ENCODE peak calls at places on chromosome 20, in seven cellular contexts. One of them, this sample, is unnamed.

GRCh38 chr20:8172191-8172590 is 40.1 kb downstream of the PLCB1 start:
- DNase-seq in ascending aorta: no peak
- DNase-seq in stomach: no peak
- DNase-seq in brain microvascular endothelial cell: no peak
- DNase-seq in K562: no peak
- DNase-seq in SJSA1: no peak
- DNase-seq in Peyer's patch: no peak
- DNase-seq in this sample: no peak

GRCh38 chr20:60984666-60985065 is 267.4 kb upstream of the CDH4 start:
- DNase-seq in ascending aorta: no peak
- DNase-seq in stomach: no peak
- DNase-seq in brain microvascular endothelial cell: no peak
- DNase-seq in K562: no peak
- DNase-seq in SJSA1: no peak
- DNase-seq in Peyer's patch: no peak
- DNase-seq in this sample: no peak

GRCh38 chr20:50309280-50309763 is 118.7 kb downstream of the CEBPB start:
- DNase-seq in ascending aorta: no peak
- DNase-seq in stomach: no peak
- DNase-seq in brain microvascular endothelial cell: peak
- DNase-seq in K562: no peak
- DNase-seq in SJSA1: no peak
- DNase-seq in Peyer's patch: no peak
- DNase-seq in this sample: no peak

GRCh38 chr20:44800398-44801046 is 9.8 kb downstream of the RIMS4 start:
- DNase-seq in ascending aorta: no peak
- DNase-seq in stomach: no peak
- DNase-seq in brain microvascular endothelial cell: no peak
- DNase-seq in K562: peak
- DNase-seq in SJSA1: no peak
- DNase-seq in Peyer's patch: no peak
- DNase-seq in this sample: no peak

GRCh38 chr20:61422636-61423425 is 170.8 kb downstream of the CDH4 start:
- DNase-seq in ascending aorta: no peak
- DNase-seq in stomach: no peak
- DNase-seq in brain microvascular endothelial cell: no peak
- DNase-seq in K562: no peak
- DNase-seq in SJSA1: no peak
- DNase-seq in Peyer's patch: no peak
- DNase-seq in this sample: no peak

GRCh38 chr20:16066571-16066970 is 506.7 kb downstream of the KIF16B start:
- DNase-seq in ascending aorta: no peak
- DNase-seq in stomach: no peak
- DNase-seq in brain microvascular endothelial cell: no peak
- DNase-seq in K562: no peak
- DNase-seq in SJSA1: no peak
- DNase-seq in Peyer's patch: no peak
- DNase-seq in this sample: no peak

GRCh38 chr20:53786071-53786444 is 192.4 kb upstream of the ZNF217 start:
- DNase-seq in ascending aorta: no peak
- DNase-seq in stomach: no peak
- DNase-seq in brain microvascular endothelial cell: no peak
- DNase-seq in K562: no peak
- DNase-seq in SJSA1: no peak
- DNase-seq in Peyer's patch: peak
- DNase-seq in this sample: no peak

GRCh38 chr20:46559685-46560440 is 9.4 kb upstream of the OCSTAMP start:
- DNase-seq in ascending aorta: no peak
- DNase-seq in stomach: no peak
- DNase-seq in brain microvascular endothelial cell: no peak
- DNase-seq in K562: peak
- DNase-seq in SJSA1: no peak
- DNase-seq in Peyer's patch: no peak
- DNase-seq in this sample: no peak

GRCh38 chr20:51687071-51687470 is 81.1 kb downstream of the ATP9A start:
- DNase-seq in ascending aorta: no peak
- DNase-seq in stomach: no peak
- DNase-seq in brain microvascular endothelial cell: peak
- DNase-seq in K562: no peak
- DNase-seq in SJSA1: peak
- DNase-seq in Peyer's patch: no peak
- DNase-seq in this sample: no peak

GRCh38 chr20:24199493-24199892 is 210.9 kb upstream of the GGTLC1 start:
- DNase-seq in ascending aorta: no peak
- DNase-seq in stomach: no peak
- DNase-seq in brain microvascular endothelial cell: no peak
- DNase-seq in K562: no peak
- DNase-seq in SJSA1: no peak
- DNase-seq in Peyer's patch: no peak
- DNase-seq in this sample: no peak

GRCh38 chr20:3226093-3226492 is 12.9 kb downstream of the SLC4A11 start:
- DNase-seq in ascending aorta: no peak
- DNase-seq in stomach: no peak
- DNase-seq in brain microvascular endothelial cell: no peak
- DNase-seq in K562: no peak
- DNase-seq in SJSA1: no peak
- DNase-seq in Peyer's patch: no peak
- DNase-seq in this sample: no peak

GRCh38 chr20:3221398-3222226 is 12.3 kb downstream of the ITPA start:
- DNase-seq in ascending aorta: no peak
- DNase-seq in stomach: peak
- DNase-seq in brain microvascular endothelial cell: no peak
- DNase-seq in K562: no peak
- DNase-seq in SJSA1: no peak
- DNase-seq in Peyer's patch: no peak
- DNase-seq in this sample: no peak

GRCh38 chr20:3223937-3224680 is 14.8 kb downstream of the ITPA start:
- DNase-seq in ascending aorta: no peak
- DNase-seq in stomach: no peak
- DNase-seq in brain microvascular endothelial cell: no peak
- DNase-seq in K562: no peak
- DNase-seq in SJSA1: no peak
- DNase-seq in Peyer's patch: no peak
- DNase-seq in this sample: no peak

GRCh38 chr20:3224681-3225421 is 14.1 kb downstream of the SLC4A11 start:
- DNase-seq in ascending aorta: no peak
- DNase-seq in stomach: no peak
- DNase-seq in brain microvascular endothelial cell: no peak
- DNase-seq in K562: no peak
- DNase-seq in SJSA1: no peak
- DNase-seq in Peyer's patch: peak
- DNase-seq in this sample: no peak

GRCh38 chr20:3222635-3223600 is 13.6 kb downstream of the ITPA start:
- DNase-seq in ascending aorta: no peak
- DNase-seq in stomach: no peak
- DNase-seq in brain microvascular endothelial cell: no peak
- DNase-seq in K562: no peak
- DNase-seq in SJSA1: no peak
- DNase-seq in Peyer's patch: peak
- DNase-seq in this sample: no peak
- H3K4me3 ChIP-seq in ascending aorta: no peak
- H3K4me3 ChIP-seq in stomach: no peak
- H3K4me3 ChIP-seq in brain microvascular endothelial cell: no peak
- H3K4me3 ChIP-seq in K562: no peak
- H3K4me3 ChIP-seq in SJSA1: no peak
- H3K4me3 ChIP-seq in Peyer's patch: no peak
- H3K4me3 ChIP-seq in this sample: no peak

DNA sequence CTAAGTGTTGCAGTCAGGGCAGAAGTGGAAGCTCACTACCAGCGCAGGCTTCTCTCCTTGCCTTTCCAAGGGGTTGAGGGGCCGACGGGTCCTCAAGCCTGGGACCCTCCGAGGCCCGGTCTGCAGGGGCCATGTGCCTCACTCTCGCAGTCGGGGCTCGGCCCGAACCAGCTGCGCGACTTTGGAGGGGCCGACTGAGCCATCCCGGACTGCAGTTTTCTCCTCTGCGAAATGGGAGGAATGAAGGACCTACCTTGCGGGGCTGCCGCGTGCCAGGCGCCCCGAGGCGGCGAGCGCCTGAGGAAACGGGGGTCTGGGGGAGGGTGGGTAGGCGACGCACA is 5.6 kb downstream of the LZTS3 start:
- DNase-seq in ascending aorta: no peak
- DNase-seq in stomach: no peak
- DNase-seq in brain microvascular endothelial cell: no peak
- DNase-seq in K562: no peak
- DNase-seq in SJSA1: no peak
- DNase-seq in Peyer's patch: no peak
- DNase-seq in this sample: no peak
- H3K4me3 ChIP-seq in ascending aorta: no peak
- H3K4me3 ChIP-seq in stomach: peak
- H3K4me3 ChIP-seq in brain microvascular endothelial cell: no peak
- H3K4me3 ChIP-seq in K562: no peak
- H3K4me3 ChIP-seq in SJSA1: no peak
- H3K4me3 ChIP-seq in Peyer's patch: peak
- H3K4me3 ChIP-seq in this sample: no peak

GRCh38 chr20:19211252-19211651 is 1.2 kb upstream of the SLC24A3 start:
- DNase-seq in ascending aorta: no peak
- DNase-seq in stomach: no peak
- DNase-seq in brain microvascular endothelial cell: no peak
- DNase-seq in K562: no peak
- DNase-seq in SJSA1: no peak
- DNase-seq in Peyer's patch: no peak
- DNase-seq in this sample: no peak
- H3K4me3 ChIP-seq in ascending aorta: peak
- H3K4me3 ChIP-seq in stomach: peak
- H3K4me3 ChIP-seq in brain microvascular endothelial cell: no peak
- H3K4me3 ChIP-seq in K562: no peak
- H3K4me3 ChIP-seq in SJSA1: no peak
- H3K4me3 ChIP-seq in Peyer's patch: peak
- H3K4me3 ChIP-seq in this sample: no peak

DNA sequence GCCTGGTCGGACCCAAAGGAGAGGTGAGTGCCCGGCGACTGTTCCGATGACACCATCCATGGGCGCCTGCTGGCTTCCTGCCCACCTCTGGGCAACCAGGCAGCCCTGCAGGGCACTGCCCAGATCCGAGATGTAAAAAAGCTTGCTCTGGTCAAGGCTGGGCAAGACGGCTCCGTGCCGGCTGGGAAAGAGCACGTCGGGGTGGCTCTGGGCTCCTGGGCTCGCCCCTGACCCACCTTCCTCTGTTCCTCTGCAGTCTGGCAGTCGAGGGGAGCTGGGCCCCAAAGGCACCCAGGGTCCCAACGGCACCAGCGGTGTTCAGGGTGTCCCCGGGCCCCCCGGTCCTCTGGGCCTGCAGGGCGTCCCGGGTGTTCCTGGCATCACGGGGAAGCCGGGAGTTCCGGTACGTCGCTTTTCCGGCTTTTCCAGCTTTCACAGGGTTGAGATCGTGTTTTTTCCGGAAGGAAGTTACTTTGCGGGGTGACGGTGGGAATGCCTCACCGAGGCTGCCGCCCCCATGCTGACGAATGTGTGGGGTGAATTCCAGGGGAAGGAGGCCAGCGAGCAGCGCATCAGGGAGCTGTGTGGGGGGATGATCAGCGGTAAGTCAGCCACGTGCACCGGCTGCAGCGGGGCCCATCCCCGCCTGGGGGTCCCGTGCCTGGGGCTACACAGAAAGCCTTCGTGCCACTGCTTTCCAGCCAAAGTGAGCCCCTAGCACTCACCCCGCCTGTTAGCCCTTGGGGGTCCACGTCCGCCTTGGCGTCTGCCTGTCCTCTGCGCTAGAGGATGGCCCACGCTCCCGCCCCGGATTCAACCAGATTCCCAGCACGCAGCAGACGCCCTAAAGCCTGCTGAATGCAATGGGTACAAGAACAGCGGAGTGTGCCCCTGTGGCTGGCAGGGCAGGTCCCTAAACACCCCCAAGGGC is 19.3 kb downstream of the COL9A3 start:
- DNase-seq in ascending aorta: no peak
- DNase-seq in stomach: no peak
- DNase-seq in brain microvascular endothelial cell: peak
- DNase-seq in K562: no peak
- DNase-seq in SJSA1: no peak
- DNase-seq in Peyer's patch: no peak
- DNase-seq in this sample: no peak
- H3K4me3 ChIP-seq in ascending aorta: no peak
- H3K4me3 ChIP-seq in stomach: no peak
- H3K4me3 ChIP-seq in brain microvascular endothelial cell: no peak
- H3K4me3 ChIP-seq in K562: no peak
- H3K4me3 ChIP-seq in SJSA1: no peak
- H3K4me3 ChIP-seq in Peyer's patch: no peak
- H3K4me3 ChIP-seq in this sample: no peak

GRCh38 chr20:58256842-58257241 is 28.4 kb upstream of the ANKRD60 start:
- DNase-seq in ascending aorta: no peak
- DNase-seq in stomach: no peak
- DNase-seq in brain microvascular endothelial cell: no peak
- DNase-seq in K562: no peak
- DNase-seq in SJSA1: no peak
- DNase-seq in Peyer's patch: no peak
- DNase-seq in this sample: no peak

GRCh38 chr20:58251979-58252591 is 23.6 kb upstream of the ANKRD60 start:
- DNase-seq in ascending aorta: no peak
- DNase-seq in stomach: no peak
- DNase-seq in brain microvascular endothelial cell: peak
- DNase-seq in K562: peak
- DNase-seq in SJSA1: peak
- DNase-seq in Peyer's patch: no peak
- DNase-seq in this sample: peak

GRCh38 chr20:58254890-58255289 is 26.4 kb upstream of the ANKRD60 start:
- DNase-seq in ascending aorta: no peak
- DNase-seq in stomach: no peak
- DNase-seq in brain microvascular endothelial cell: no peak
- DNase-seq in K562: no peak
- DNase-seq in SJSA1: no peak
- DNase-seq in Peyer's patch: no peak
- DNase-seq in this sample: no peak

GRCh38 chr20:58260006-58260405 is 31.6 kb upstream of the ANKRD60 start:
- DNase-seq in ascending aorta: no peak
- DNase-seq in stomach: no peak
- DNase-seq in brain microvascular endothelial cell: no peak
- DNase-seq in K562: no peak
- DNase-seq in SJSA1: no peak
- DNase-seq in Peyer's patch: no peak
- DNase-seq in this sample: no peak

DNA sequence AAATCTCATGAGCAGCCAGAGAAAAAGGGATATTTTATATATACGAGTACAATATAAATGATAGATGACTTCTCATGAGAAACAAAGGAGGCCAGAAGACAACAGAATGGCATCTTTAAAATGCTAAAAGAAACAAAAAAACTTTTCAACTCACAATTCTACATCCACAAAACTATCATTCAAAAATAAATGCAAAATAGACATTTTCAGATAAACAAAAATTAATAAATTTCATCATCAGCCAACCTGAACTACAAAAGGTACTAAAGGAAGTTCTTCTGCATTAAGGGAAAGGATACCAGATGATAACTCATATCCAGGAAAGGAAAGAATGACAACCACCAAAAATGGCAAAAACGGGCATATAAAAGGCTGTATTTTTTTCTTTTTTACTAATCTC is 27.9 kb upstream of the ANKRD60 start:
- DNase-seq in ascending aorta: no peak
- DNase-seq in stomach: no peak
- DNase-seq in brain microvascular endothelial cell: no peak
- DNase-seq in K562: no peak
- DNase-seq in SJSA1: no peak
- DNase-seq in Peyer's patch: no peak
- DNase-seq in this sample: no peak
- H3K4me3 ChIP-seq in ascending aorta: no peak
- H3K4me3 ChIP-seq in stomach: no peak
- H3K4me3 ChIP-seq in brain microvascular endothelial cell: no peak
- H3K4me3 ChIP-seq in K562: no peak
- H3K4me3 ChIP-seq in SJSA1: no peak
- H3K4me3 ChIP-seq in Peyer's patch: no peak
- H3K4me3 ChIP-seq in this sample: no peak

GRCh38 chr20:5078399-5078958 is 41.3 kb downstream of the PCNA start:
- DNase-seq in ascending aorta: peak
- DNase-seq in stomach: peak
- DNase-seq in brain microvascular endothelial cell: peak
- DNase-seq in K562: peak
- DNase-seq in SJSA1: peak
- DNase-seq in Peyer's patch: peak
- DNase-seq in this sample: no peak
- H3K4me3 ChIP-seq in ascending aorta: peak
- H3K4me3 ChIP-seq in stomach: peak
- H3K4me3 ChIP-seq in brain microvascular endothelial cell: no peak
- H3K4me3 ChIP-seq in K562: peak
- H3K4me3 ChIP-seq in SJSA1: peak
- H3K4me3 ChIP-seq in Peyer's patch: peak
- H3K4me3 ChIP-seq in this sample: no peak

This sample was measured in AG09309.